ENCODE peak calls at places on chromosomes 11 and 22, in eight cellular contexts. W is AG10803, H is PC-9, L is brain microvascular endothelial cell, N is body of pancreas, U is A549, T is upper lobe of right lung, A is K562. O is an unnamed sample.

GRCh38 chr11:70731670-70732492 is 333.6 kb downstream of the CTTN start:
- DNase-seq in W (no peak), H (no peak), L (no peak), N (no peak), U (no peak), T (peak; percentile 43), A (no peak), O (no peak)

GRCh38 chr11:117950999-117951961 is 22.1 kb upstream of the TMPRSS13 start:
- DNase-seq in W (no peak), H (no peak), L (no peak), N (no peak), U (no peak), T (no peak), A (no peak), O (no peak)

GRCh38 chr11:35478411-35479139 is 46.8 kb downstream of the PAMR1 start:
- DNase-seq in W (no peak), H (no peak), L (no peak), N (peak; percentile 29), U (no peak), T (no peak), A (no peak), O (no peak)

GRCh38 chr11:12547953-12548650 is 126.1 kb upstream of the TEAD1 start:
- DNase-seq in W (no peak), H (no peak), L (no peak), N (no peak), U (no peak), T (no peak), A (no peak), O (peak; percentile 29)

GRCh38 chr22:26394787-26395186 is 34.3 kb upstream of the ASPHD2 start:
- DNase-seq in W (no peak), H (no peak), L (no peak), N (no peak), U (no peak), T (no peak), A (no peak), O (no peak)

GRCh38 chr22:35150163-35151107 is 84.5 kb downstream of the ISX start:
- DNase-seq in W (peak; percentile 26), H (peak; percentile 53), L (peak; percentile 51), N (peak; percentile 52), U (peak; percentile 37), T (peak; percentile 73), A (peak; percentile 53), O (peak; percentile 52)

GRCh38 chr11:45659031-45659817 is 6.2 kb downstream of the CHST1 start:
- DNase-seq in W (no peak), H (no peak), L (no peak), N (no peak), U (no peak), T (peak; percentile 48), A (no peak), O (no peak)

GRCh38 chr11:57357827-57358226 is 19.7 kb downstream of the P2RX3 start:
- DNase-seq in W (peak; percentile 61), H (no peak), L (no peak), N (no peak), U (no peak), T (no peak), A (no peak), O (no peak)

GRCh38 chr11:74726547-74727182 is 4.6 kb downstream of the CHRDL2 start:
- DNase-seq in W (peak; percentile 72), H (peak; percentile 75), L (peak; percentile 59), N (peak; percentile 88), U (peak; percentile 74), T (peak; percentile 82), A (peak; percentile 82), O (peak; percentile 72)

GRCh38 chr11:95432714-95433503 is 201.9 kb upstream of the SESN3 start:
- DNase-seq in W (no peak), H (no peak), L (no peak), N (no peak), U (no peak), T (no peak), A (no peak), O (no peak)

GRCh38 chr22:23431337-23432072 is 148.6 kb downstream of the IGLL1 start:
- DNase-seq in W (no peak), H (no peak), L (peak; percentile 40), N (no peak), U (peak; percentile 28), T (no peak), A (peak; percentile 40), O (no peak)

GRCh38 chr22:32916025-32916424 is 114.5 kb downstream of the TIMP3 start:
- DNase-seq in W (no peak), H (no peak), L (no peak), N (no peak), U (no peak), T (no peak), A (no peak), O (no peak)

GRCh38 chr11:57541099-57541670 is 3.8 kb downstream of the SMTNL1 start:
- DNase-seq in W (no peak), H (no peak), L (no peak), N (no peak), U (no peak), T (no peak), A (no peak), O (no peak)

GRCh38 chr11:121063728-121064127 is 37.3 kb upstream of the TECTA start:
- DNase-seq in W (no peak), H (no peak), L (no peak), N (no peak), U (peak; percentile 3), T (no peak), A (peak; percentile 17), O (no peak)
- TF ChIP-seq CTCF in W (peak; percentile 47), H (peak; percentile 63), L (peak; percentile 41), N (no peak), U (no peak), T (peak; percentile 37), A (peak; percentile 24), O (peak; percentile 52)

GRCh38 chr11:47376543-47377371 is 1.6 kb downstream of the SPI1 start:
- DNase-seq in W (no peak), H (no peak), L (no peak), N (no peak), U (no peak), T (peak; percentile 87), A (peak; percentile 79), O (peak; percentile 53)

GRCh38 chr11:47375020-47375419 is 3.3 kb downstream of the SPI1 start:
- DNase-seq in W (no peak), H (no peak), L (no peak), N (no peak), U (no peak), T (no peak), A (no peak), O (no peak)

GRCh38 chr11:47375546-47376085 is 2.7 kb downstream of the SPI1 start:
- DNase-seq in W (no peak), H (no peak), L (no peak), N (no peak), U (no peak), T (no peak), A (no peak), O (no peak)

GRCh38 chr11:47377571-47378010 is 756 bp downstream of the SPI1 start:
- DNase-seq in W (no peak), H (no peak), L (no peak), N (no peak), U (no peak), T (peak; percentile 72), A (peak; percentile 58), O (no peak)

GRCh38 chr11:47376183-47376542 is 2.2 kb downstream of the SPI1 start:
- DNase-seq in W (no peak), H (no peak), L (no peak), N (no peak), U (no peak), T (no peak), A (no peak), O (no peak)
- H3K4me3 ChIP-seq in W (no peak overlapping the region), H (no peak overlapping the region), L (no peak overlapping the region), N (no peak overlapping the region), U (no peak overlapping the region), T (peak overlapping the region; percentile 53), A (peak overlapping the region; percentile 47), O (peak overlapping the region; percentile 45)

DNA sequence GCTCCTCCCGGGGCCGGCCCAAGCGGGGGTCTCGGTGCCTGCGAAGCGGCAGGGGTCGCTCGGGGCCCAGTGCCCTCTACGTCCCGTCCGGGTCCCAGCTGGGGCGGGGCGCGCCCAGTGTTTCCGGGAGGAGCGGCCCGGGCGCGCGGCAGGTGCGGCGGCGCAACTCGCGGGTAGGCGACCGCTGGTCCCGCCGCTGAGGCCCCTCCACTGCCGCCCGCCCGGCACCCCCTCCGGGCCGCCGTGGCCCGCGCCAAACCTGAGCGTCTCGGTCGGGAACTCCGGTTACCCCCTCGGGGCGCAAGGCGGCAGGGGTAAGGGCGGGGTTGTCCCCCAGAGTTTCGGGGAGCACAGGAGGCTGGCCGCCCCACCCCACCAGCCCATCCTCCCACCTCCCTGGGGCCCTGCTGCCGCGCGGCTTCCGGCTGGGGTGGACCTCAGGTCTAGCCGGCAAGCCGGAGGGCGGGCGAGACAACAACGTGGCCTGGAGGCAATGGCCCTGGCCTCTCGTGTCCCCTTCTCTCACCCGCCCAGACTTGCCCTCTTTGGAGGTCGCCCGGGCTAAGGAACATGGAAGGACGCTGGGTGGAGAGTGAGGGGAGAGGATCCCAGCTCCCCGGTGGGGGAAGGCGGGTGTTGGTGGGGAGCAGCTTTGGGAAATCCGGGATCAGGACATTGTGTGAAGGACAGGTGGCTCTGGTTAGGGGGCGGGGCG is 416 bp upstream of the CRACR2B start:
- DNase-seq in W (no peak), H (peak; percentile 75), L (no peak), N (peak; percentile 91), U (no peak), T (peak; percentile 85), A (peak; percentile 55), O (no peak)
- TF ChIP-seq CTCF in W (no peak), H (no peak), L (no peak), N (no peak), U (no peak), T (no peak), A (no peak), O (no peak)

DNA sequence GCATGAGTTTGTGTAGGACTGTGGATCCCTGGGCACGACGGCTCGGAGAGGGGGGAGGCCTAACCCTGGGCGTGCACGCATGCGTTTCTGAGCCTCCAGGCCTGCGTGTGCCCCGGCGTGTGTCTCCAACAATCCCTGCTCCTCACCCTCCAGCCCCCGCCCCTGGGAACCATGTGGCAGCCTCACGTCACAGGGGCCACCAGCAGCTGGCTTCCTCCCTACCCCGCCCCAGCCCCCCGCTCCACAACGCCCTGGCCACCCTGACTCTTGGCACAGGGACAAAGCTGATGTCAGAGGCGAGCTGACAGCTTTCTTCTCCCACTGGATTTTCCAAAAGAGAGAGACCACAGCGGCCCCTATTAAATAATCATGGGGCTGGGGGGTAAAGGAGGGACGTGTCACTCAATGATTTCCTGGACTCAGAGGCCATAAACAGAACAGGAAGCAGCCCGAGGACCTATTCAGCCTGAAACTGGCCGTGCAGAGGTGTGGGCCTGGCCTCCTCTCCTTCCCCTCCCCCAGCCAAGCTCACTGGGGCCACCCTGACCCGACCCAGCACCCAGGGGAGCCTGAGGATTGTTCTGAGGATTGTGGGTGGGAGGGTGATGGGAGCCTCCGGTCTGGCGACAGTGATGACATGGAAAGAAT is 6.8 kb upstream of the LIF start:
- DNase-seq in W (no peak), H (peak; percentile 73), L (peak; percentile 87), N (peak; percentile 80), U (peak; percentile 93), T (peak; percentile 77), A (no peak), O (peak; percentile 78)
- H3K4me3 ChIP-seq in W (no peak overlapping the region), H (peak overlapping the region; percentile 90), L (no peak overlapping the region), N (no peak overlapping the region), U (peak overlapping the region; percentile 72), T (no peak overlapping the region), A (no peak overlapping the region), O (peak overlapping the region; percentile 9)

GRCh38 chr22:46262449-46263207 is 515 bp downstream of the PKDREJ start:
- DNase-seq in W (peak; percentile 31), H (no peak), L (peak; percentile 30), N (peak; percentile 55), U (no peak), T (peak; percentile 87), A (no peak), O (peak; percentile 72)
- TF ChIP-seq CTCF in W (peak; percentile 27), H (no peak), L (peak; percentile 35), N (no peak), U (no peak), T (peak; percentile 44), A (no peak), O (peak; percentile 46)